ENCODE peak calls at places on chromosomes 16 and 17, in eight cellular contexts. B, L, A, J, I, Z, S and X are unnamed samples. For H3K4me1, the result is how much of the 10 kb centered on the place peaks cover.

GRCh38 chr17:79078476-79079190 is 4.0 kb downstream of the ENGASE start:
- DNase-seq in B (no peak), L (peak), A (no peak), J (peak), I (no peak), Z (no peak), S (no peak), X (no peak)

GRCh38 chr16:75491876-75492275 is 3.4 kb downstream of the CHST6 start:
- DNase-seq in B (no peak), L (peak), A (no peak), J (no peak), I (no peak), Z (no peak), S (no peak), X (peak)

GRCh38 chr16:21950782-21951521 is 2.2 kb upstream of the UQCRC2 start:
- DNase-seq in B (peak), L (no peak), A (no peak), J (no peak), I (peak), Z (peak), S (no peak), X (peak)

GRCh38 chr16:70728145-70728544 is 42.3 kb upstream of the MTSS2 start:
- DNase-seq in B (no peak), L (no peak), A (no peak), J (no peak), I (no peak), Z (no peak), S (no peak), X (no peak)

GRCh38 chr17:75032896-75033294 is 13.9 kb downstream of the ATP5PD start:
- DNase-seq in B (no peak), L (peak), A (peak), J (no peak), I (no peak), Z (no peak), S (no peak), X (no peak)

GRCh38 chr17:72113751-72114150 is 7.1 kb upstream of the SOX9 start:
- DNase-seq in B (no peak), L (no peak), A (no peak), J (no peak), I (no peak), Z (no peak), S (no peak), X (no peak)

GRCh38 chr16:20166531-20167235 is 93.0 kb upstream of the GPR139 start:
- DNase-seq in B (peak), L (no peak), A (no peak), J (no peak), I (no peak), Z (no peak), S (no peak), X (peak)

GRCh38 chr16:369275-369865 is 968 bp downstream of the MRPL28 start:
- DNase-seq in B (no peak), L (no peak), A (no peak), J (peak), I (no peak), Z (no peak), S (no peak), X (no peak)

GRCh38 chr17:50935201-50936124 is 69.3 kb upstream of the TOB1 start:
- DNase-seq in B (no peak), L (no peak), A (no peak), J (peak), I (no peak), Z (no peak), S (peak), X (no peak)

GRCh38 chr17:78528541-78528940 is 48.7 kb downstream of the DNAH17 start:
- DNase-seq in B (no peak), L (peak), A (no peak), J (peak), I (no peak), Z (peak), S (no peak), X (peak)

GRCh38 chr16:13083687-13084086 is 182.3 kb downstream of the SHISA9 start:
- DNase-seq in B (no peak), L (peak), A (no peak), J (no peak), I (no peak), Z (no peak), S (no peak), X (no peak)

GRCh38 chr16:4597174-4597573 is 17.5 kb downstream of the UBALD1 start:
- DNase-seq in B (no peak), L (peak), A (no peak), J (no peak), I (no peak), Z (no peak), S (no peak), X (no peak)

GRCh38 chr16:27762441-27762840 is 212.5 kb downstream of the KATNIP start:
- DNase-seq in B (no peak), L (no peak), A (no peak), J (no peak), I (peak), Z (no peak), S (no peak), X (no peak)

GRCh38 chr17:64165347-64165746 is 35.4 kb upstream of the ERN1 start:
- DNase-seq in B (no peak), L (no peak), A (no peak), J (no peak), I (no peak), Z (no peak), S (no peak), X (no peak)

GRCh38 chr17:34474706-34475105 is 104.7 kb upstream of the TMEM132E start:
- DNase-seq in B (no peak), L (peak), A (no peak), J (no peak), I (no peak), Z (no peak), S (no peak), X (peak)

GRCh38 chr16:28219283-28219682 is 7.5 kb upstream of the XPO6 start:
- DNase-seq in B (peak), L (peak), A (no peak), J (no peak), I (peak), Z (no peak), S (no peak), X (peak)

DNA sequence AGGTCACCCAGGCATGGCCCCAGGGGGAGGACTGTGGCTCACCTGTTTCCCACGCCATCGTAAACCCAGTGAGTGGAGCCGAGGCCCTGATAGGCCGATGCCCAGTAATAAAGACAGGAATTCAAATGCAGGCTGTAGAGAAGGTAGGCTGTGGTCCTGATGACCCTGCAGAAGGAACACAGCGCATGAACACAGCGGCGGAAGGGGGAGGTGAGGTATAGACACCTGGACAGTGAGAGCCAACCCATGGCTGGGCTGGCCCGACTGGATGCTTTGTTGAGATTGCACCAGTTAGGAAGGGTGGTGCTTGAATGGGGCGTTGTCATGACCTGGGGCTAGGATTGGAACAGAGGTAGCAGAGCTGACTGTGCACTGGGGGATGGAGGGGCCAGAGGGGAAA is 59.2 kb downstream of the CNGB1 start:
- DNase-seq in B (no peak), L (no peak), A (no peak), J (no peak), I (no peak), Z (no peak), S (no peak), X (no peak)
- TF ChIP-seq CTCF in B (no peak), L (no peak), A (no peak), J (no peak), I (no peak), Z (no peak), S (no peak), X (no peak)

GRCh38 chr16:31875112-31875803 is 1.7 kb downstream of the ZNF267 start:
- DNase-seq in B (no peak), L (no peak), A (no peak), J (no peak), I (peak), Z (no peak), S (no peak), X (no peak)

GRCh38 chr16:31872201-31872600 is 1.4 kb upstream of the ZNF267 start:
- DNase-seq in B (no peak), L (no peak), A (no peak), J (no peak), I (no peak), Z (no peak), S (no peak), X (no peak)

GRCh38 chr16:31874354-31875111 is 926 bp downstream of the ZNF267 start:
- DNase-seq in B (peak), L (no peak), A (no peak), J (no peak), I (peak), Z (no peak), S (no peak), X (peak)

GRCh38 chr16:31871510-31871909 is 2.1 kb upstream of the ZNF267 start:
- DNase-seq in B (no peak), L (no peak), A (no peak), J (no peak), I (no peak), Z (no peak), S (no peak), X (no peak)

GRCh38 chr16:31873556-31874353 is at the start of gene ZNF267:
- DNase-seq in B (peak), L (peak), A (peak), J (peak), I (peak), Z (peak), S (peak), X (peak)
- H3K4me1 ChIP-seq in B (under half), L (under half), A (under half), J (under half), I (under half), Z (under half), S (under half), X (under half)

GRCh38 chr17:22203208-22203715 is 510.9 kb downstream of the KCNJ18 start:
- DNase-seq in B (no peak), L (no peak), A (no peak), J (peak), I (no peak), Z (no peak), S (no peak), X (no peak)

GRCh38 chr17:22202702-22203101 is 510.4 kb downstream of the KCNJ18 start:
- DNase-seq in B (no peak), L (no peak), A (no peak), J (peak), I (no peak), Z (no peak), S (no peak), X (no peak)
- TF ChIP-seq CTCF in B (no peak), L (no peak), A (no peak), J (no peak), I (no peak), Z (no peak), S (no peak), X (no peak)

GRCh38 chr16:56607675-56608042 is 725 bp upstream of the MT2A start:
- DNase-seq in B (no peak), L (no peak), A (no peak), J (no peak), I (no peak), Z (no peak), S (no peak), X (no peak)
- H3K4me1 ChIP-seq in B (under half), L (under half), A (under half), J (under half), I (under half), Z (under half), S (under half), X (under half)

GRCh38 chr16:2173366-2173765 is 17.8 kb downstream of the TRAF7 start:
- DNase-seq in B (no peak), L (no peak), A (no peak), J (no peak), I (no peak), Z (no peak), S (no peak), X (no peak)
- TF ChIP-seq CTCF in B (no peak), L (no peak), A (no peak), J (no peak), I (no peak), Z (no peak), S (no peak), X (no peak)

DNA sequence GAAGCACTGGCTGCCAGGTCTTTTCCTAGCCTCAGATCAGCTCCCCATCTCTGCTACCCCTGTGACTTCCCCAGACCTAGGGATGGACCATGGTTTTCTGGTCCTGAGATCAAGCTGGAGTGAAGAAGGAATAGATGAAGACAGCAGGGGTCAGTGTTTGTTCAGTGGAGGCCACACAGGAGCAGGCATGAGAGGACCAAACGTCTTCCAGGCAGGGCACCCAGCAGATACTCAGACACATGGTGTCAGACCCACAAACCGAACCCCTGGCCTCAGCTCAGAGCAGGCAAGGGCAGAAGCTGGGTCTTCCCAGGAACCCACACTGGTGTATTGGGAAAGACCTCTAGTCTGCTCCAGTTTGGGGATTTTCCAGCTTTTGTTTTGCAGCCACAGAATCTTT is 189.7 kb downstream of the IRX5 start:
- DNase-seq in B (peak), L (peak), A (no peak), J (no peak), I (no peak), Z (no peak), S (no peak), X (peak)
- H3K4me1 ChIP-seq in B (under half), L (under half), A (under half), J (under half), I (under half), Z (under half), S (under half), X (under half)

GRCh38 chr17:3848229-3848628 is 2.2 kb upstream of the NCBP3 start:
- DNase-seq in B (no peak), L (no peak), A (no peak), J (no peak), I (no peak), Z (no peak), S (no peak), X (no peak)

GRCh38 chr17:3845361-3845753 is 689 bp downstream of the NCBP3 start:
- DNase-seq in B (peak), L (no peak), A (no peak), J (no peak), I (no peak), Z (no peak), S (no peak), X (no peak)

GRCh38 chr17:3843935-3844516 is 2.0 kb downstream of the NCBP3 start:
- DNase-seq in B (peak), L (peak), A (no peak), J (no peak), I (no peak), Z (peak), S (no peak), X (peak)

GRCh38 chr17:3846739-3847670 is 959 bp upstream of the NCBP3 start:
- DNase-seq in B (no peak), L (no peak), A (no peak), J (no peak), I (no peak), Z (no peak), S (no peak), X (no peak)

DNA sequence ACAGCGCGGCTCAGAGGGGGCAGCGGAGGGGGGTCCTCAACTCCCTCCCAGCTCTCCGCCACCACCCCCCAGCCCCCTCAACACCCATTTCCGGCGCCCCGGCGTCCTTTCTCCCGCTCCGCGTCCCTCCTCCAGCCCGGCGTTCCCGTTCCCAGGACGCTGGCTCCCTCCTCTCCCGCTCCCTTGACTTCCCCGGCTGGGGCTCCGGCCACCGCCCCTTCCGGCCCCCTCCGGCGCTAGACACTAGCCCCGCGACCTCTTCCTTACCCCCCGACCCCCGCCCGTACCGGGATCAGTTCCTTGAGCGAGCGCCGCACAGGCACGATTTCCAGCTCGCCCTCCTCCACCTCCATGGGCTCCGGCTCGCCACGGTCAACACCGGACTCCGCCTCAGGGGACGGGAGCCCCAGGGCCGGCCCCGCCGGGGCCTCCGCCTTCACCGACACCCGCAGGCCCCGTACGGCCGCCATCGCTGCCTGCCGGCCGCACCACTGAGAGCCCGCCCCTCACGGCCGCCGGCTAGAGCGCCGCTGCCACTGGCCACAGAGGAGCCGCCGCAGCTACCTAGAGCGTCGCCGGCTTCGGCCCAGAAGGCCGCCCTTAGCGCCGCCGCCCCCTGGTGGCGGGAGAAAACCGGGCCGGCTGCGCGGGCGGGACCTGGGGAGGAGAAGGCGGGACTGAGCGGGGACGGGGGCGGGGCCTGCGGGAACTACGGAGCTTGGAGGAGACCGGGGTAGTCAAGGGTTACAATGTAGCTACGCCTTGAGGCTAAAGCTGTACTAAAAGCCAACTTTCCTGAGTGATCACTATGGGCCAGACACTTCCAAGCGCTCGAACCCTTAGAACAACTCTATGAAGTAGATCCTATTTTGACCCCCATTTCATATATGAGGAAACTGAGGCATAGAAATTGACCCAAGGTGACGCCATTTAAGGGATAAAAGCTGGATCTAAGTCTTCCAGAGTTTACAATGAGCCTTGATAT is at the start of gene NCBP3:
- DNase-seq in B (peak), L (peak), A (peak), J (peak), I (peak), Z (peak), S (peak), X (peak)
- TF ChIP-seq CTCF in B (peak), L (peak), A (peak), J (peak), I (peak), Z (peak), S (peak), X (peak)

GRCh38 chr17:40452074-40452787 is 9.0 kb downstream of the IGFBP4 start:
- DNase-seq in B (peak), L (no peak), A (peak), J (no peak), I (peak), Z (no peak), S (peak), X (no peak)

GRCh38 chr17:40453881-40454630 is 10.8 kb downstream of the IGFBP4 start:
- DNase-seq in B (no peak), L (no peak), A (peak), J (no peak), I (peak), Z (no peak), S (no peak), X (no peak)

GRCh38 chr17:40451420-40451819 is 8.2 kb downstream of the IGFBP4 start:
- DNase-seq in B (peak), L (no peak), A (peak), J (no peak), I (peak), Z (no peak), S (peak), X (no peak)

GRCh38 chr17:40450175-40450574 is 6.9 kb downstream of the IGFBP4 start:
- DNase-seq in B (peak), L (peak), A (peak), J (no peak), I (peak), Z (peak), S (no peak), X (peak)

GRCh38 chr17:40452921-40453378 is 9.7 kb downstream of the IGFBP4 start:
- DNase-seq in B (peak), L (no peak), A (no peak), J (no peak), I (peak), Z (no peak), S (no peak), X (no peak)
- H3K4me1 ChIP-seq in B (under half), L (under half), A (under half), J (half or more), I (half or more), Z (under half), S (half or more), X (under half)